ENCODE peak calls at places on chromosomes 16 and 17, in ten cellular contexts. G is hypothalamus; H is stimulated activated CD4-positive, alpha-beta T cell treated with anti-CD3 and anti-CD28 coated beads, Interleukin-15, amount 100 ng/mL, for 48 hours; Y is Caco-2; D is NAMALWA; J is cardiac fibroblast; I is GM12892; N is B cell; F is NCI-H1436; R is uterus. X is an unnamed sample.

GRCh38 chr17:7393613-7394451 is 493 bp downstream of the PLSCR3 start:
- DNase-seq in G (no peak), H (peak), Y (peak), D (peak), J (no peak), I (peak), N (peak), F (peak), R (no peak), X (peak)

GRCh38 chr16:81885976-81886586 is 107.0 kb downstream of the PLCG2 start:
- DNase-seq in G (no peak), H (no peak), Y (peak), D (peak), J (peak), I (peak), N (peak), F (peak), R (no peak), X (peak)

GRCh38 chr16:50371936-50372595 is 3.3 kb upstream of the BRD7 start:
- DNase-seq in G (peak), H (no peak), Y (peak), D (no peak), J (peak), I (no peak), N (no peak), F (no peak), R (no peak), X (no peak)

GRCh38 chr17:38980455-38981217 is 13.4 kb upstream of the FBXO47 start:
- DNase-seq in G (no peak), H (no peak), Y (no peak), D (no peak), J (peak), I (no peak), N (no peak), F (no peak), R (no peak), X (no peak)

GRCh38 chr16:87447323-87447722 is 45.5 kb downstream of the ZCCHC14 start:
- DNase-seq in G (no peak), H (no peak), Y (no peak), D (no peak), J (no peak), I (no peak), N (no peak), F (no peak), R (no peak), X (no peak)

GRCh38 chr16:80056334-80056733 is 455.8 kb upstream of the MAF start:
- DNase-seq in G (no peak), H (no peak), Y (no peak), D (no peak), J (peak), I (no peak), N (no peak), F (no peak), R (no peak), X (no peak)

GRCh38 chr16:1538804-1539520 is 5.5 kb downstream of the TMEM204 start:
- DNase-seq in G (no peak), H (no peak), Y (peak), D (peak), J (no peak), I (no peak), N (peak), F (no peak), R (no peak), X (no peak)

GRCh38 chr17:83064021-83064731 is 15.2 kb upstream of the METRNL start:
- DNase-seq in G (no peak), H (no peak), Y (no peak), D (no peak), J (no peak), I (no peak), N (no peak), F (no peak), R (peak), X (no peak)

GRCh38 chr16:84918006-84918909 is 93.1 kb downstream of the ZDHHC7 start:
- DNase-seq in G (no peak), H (no peak), Y (no peak), D (no peak), J (no peak), I (no peak), N (no peak), F (no peak), R (no peak), X (no peak)

GRCh38 chr16:4212207-4212933 is 29.5 kb downstream of the SRL start:
- DNase-seq in G (no peak), H (no peak), Y (no peak), D (no peak), J (no peak), I (no peak), N (no peak), F (no peak), R (peak), X (no peak)

GRCh38 chr17:66347661-66348604 is 45.5 kb downstream of the PRKCA start:
- DNase-seq in G (no peak), H (no peak), Y (no peak), D (no peak), J (peak), I (no peak), N (no peak), F (no peak), R (no peak), X (no peak)

GRCh38 chr17:77619851-77620250 is 338.7 kb upstream of the TNRC6C start:
- DNase-seq in G (no peak), H (no peak), Y (no peak), D (no peak), J (peak), I (no peak), N (no peak), F (no peak), R (no peak), X (no peak)

GRCh38 chr17:61314368-61315078 is 85.1 kb upstream of the TBX2 start:
- DNase-seq in G (no peak), H (no peak), Y (no peak), D (no peak), J (peak), I (no peak), N (no peak), F (no peak), R (peak), X (no peak)

GRCh38 chr16:20901068-20901440 is 483 bp downstream of the LYRM1 start:
- DNase-seq in G (no peak), H (no peak), Y (no peak), D (no peak), J (no peak), I (no peak), N (no peak), F (no peak), R (no peak), X (no peak)

GRCh38 chr17:14301761-14302401 is 1.0 kb downstream of the HS3ST3B1 start:
- DNase-seq in G (no peak), H (peak), Y (no peak), D (no peak), J (peak), I (no peak), N (peak), F (no peak), R (peak), X (peak)

GRCh38 chr17:76199466-76199865 is 40.8 kb downstream of the RNF157 start:
- DNase-seq in G (no peak), H (peak), Y (no peak), D (no peak), J (no peak), I (no peak), N (no peak), F (no peak), R (no peak), X (no peak)

GRCh38 chr17:74045608-74046007 is 157.9 kb upstream of the RPL38 start:
- DNase-seq in G (no peak), H (no peak), Y (peak), D (no peak), J (no peak), I (no peak), N (no peak), F (no peak), R (no peak), X (no peak)